ENCODE peak calls at places on chromosomes 3 and 15, in four cellular contexts. P is activated B cell treated with CpG ODN at 0.5 μM for 24 hours, U is HFFc6, Z is neural crest cell. X is an unnamed sample.

GRCh38 chr3:28936154-28936553 is 344.7 kb upstream of the RBMS3 start:
- DNase-seq in Z (no peak), P (no peak), U (no peak), X (no peak)

GRCh38 chr15:51110171-51110570 is 15.5 kb upstream of the TNFAIP8L3 start:
- DNase-seq in P (no peak), Z (no peak), U (no peak), X (no peak)

GRCh38 chr3:11548721-11549131 is 95.0 kb downstream of the VGLL4 start:
- DNase-seq in U (peak; percentile 79), Z (no peak), P (no peak), X (no peak)

GRCh38 chr15:32918481-32919026 is 200.8 kb downstream of the GREM1 start:
- DNase-seq in Z (no peak), U (no peak), P (no peak), X (no peak)

GRCh38 chr3:25365636-25366035 is 62.4 kb upstream of the RARB start:
- DNase-seq in P (no peak), U (no peak), Z (no peak), X (no peak)

GRCh38 chr15:68301300-68301699 is 23.8 kb downstream of the FEM1B start:
- DNase-seq in P (no peak), U (no peak), Z (no peak), X (no peak)

GRCh38 chr3:122230174-122230573 is 46.7 kb downstream of the CASR start:
- DNase-seq in Z (no peak), U (no peak), P (no peak), X (no peak)

GRCh38 chr3:175304437-175304836 is 445.3 kb downstream of the NAALADL2 start:
- DNase-seq in Z (no peak), P (no peak), U (no peak), X (no peak)

GRCh38 chr15:80418892-80419537 is 14.8 kb downstream of the ARNT2 start:
- DNase-seq in Z (peak; percentile 9), P (no peak), U (peak; percentile 31), X (peak; percentile 42)

GRCh38 chr3:158094235-158094916 is 11.8 kb downstream of the SHOX2 start:
- DNase-seq in P (peak; percentile 16), Z (peak; percentile 22), U (no peak), X (no peak)

GRCh38 chr15:85379403-85380131 is 836 bp upstream of the AKAP13 start:
- DNase-seq in U (peak; percentile 36), Z (no peak), P (peak; percentile 31), X (no peak)

GRCh38 chr15:77021803-77022381 is 27.0 kb downstream of the PSTPIP1 start:
- DNase-seq in U (peak; percentile 38), Z (no peak), P (no peak), X (no peak)

GRCh38 chr15:59997070-59997701 is 6.9 kb upstream of the FOXB1 start:
- DNase-seq in U (no peak), Z (no peak), P (peak; percentile 17), X (no peak)

GRCh38 chr15:32706704-32707103 is 11.1 kb upstream of the GREM1 start:
- DNase-seq in Z (no peak), U (peak; percentile 93), P (no peak), X (peak; percentile 49)

GRCh38 chr3:62161306-62161705 is 212.0 kb downstream of the FEZF2 start:
- DNase-seq in P (no peak), U (no peak), Z (no peak), X (no peak)

GRCh38 chr3:126897943-126898342 is 85.0 kb upstream of the PLXNA1 start:
- DNase-seq in Z (no peak), P (no peak), U (no peak), X (no peak)

GRCh38 chr15:68450192-68450591 is 18.2 kb upstream of the ITGA11 start:
- DNase-seq in P (no peak), Z (no peak), U (no peak), X (no peak)

GRCh38 chr3:58036287-58037032 is 28.2 kb downstream of the FLNB start:
- DNase-seq in U (no peak), Z (no peak), P (no peak), X (no peak)

GRCh38 chr15:58777107-58777506 is 6.0 kb downstream of the MINDY2 start:
- DNase-seq in U (no peak), Z (no peak), P (no peak), X (no peak)

GRCh38 chr3:79521221-79521848 is 246.5 kb downstream of the ROBO1 start:
- DNase-seq in P (no peak), U (peak; percentile 20), Z (no peak), X (peak; percentile 13)

GRCh38 chr3:53139833-53140574 is 9.8 kb upstream of the RFT1 start:
- DNase-seq in U (no peak), Z (no peak), P (no peak), X (no peak)

GRCh38 chr3:12155833-12156232 is 2.9 kb downstream of the TIMP4 start:
- DNase-seq in Z (no peak), U (peak; percentile 78), P (no peak), X (peak; percentile 49)

GRCh38 chr3:29280675-29281264 is at the start of gene RBMS3:
- DNase-seq in U (peak; percentile 93), Z (peak; percentile 57), P (no peak), X (peak; percentile 60)

GRCh38 chr15:70328137-70329115 is 230.7 kb upstream of the TLE3 start:
- DNase-seq in P (no peak), Z (no peak), U (peak; percentile 66), X (no peak)

GRCh38 chr3:8658326-8659212 is 14.0 kb upstream of the SSUH2 start:
- DNase-seq in Z (no peak), P (peak; percentile 30), U (no peak), X (peak; percentile 67)

GRCh38 chr3:175338775-175339535 is 479.8 kb downstream of the NAALADL2 start:
- DNase-seq in U (peak; percentile 77), P (no peak), Z (no peak), X (peak; percentile 46)

GRCh38 chr3:118400886-118401285 is 633.8 kb downstream of the IGSF11 start:
- DNase-seq in U (no peak), P (no peak), Z (no peak), X (peak; percentile 15)

GRCh38 chr3:197339841-197340520 is 41.6 kb upstream of the DLG1 start:
- DNase-seq in U (peak; percentile 20), P (no peak), Z (no peak), X (no peak)

GRCh38 chr15:30065025-30065801 is 17.5 kb upstream of the GOLGA8J start:
- DNase-seq in U (peak; percentile 90), P (no peak), Z (no peak), X (peak; percentile 82)

GRCh38 chr3:127848131-127849129 is 26.1 kb upstream of the MGLL start:
- DNase-seq in U (peak; percentile 48), P (no peak), Z (no peak), X (no peak)

GRCh38 chr3:122793568-122794416 is at the start of gene HSPBAP1:
- DNase-seq in P (peak; percentile 91), Z (peak; percentile 86), U (peak; percentile 89), X (peak; percentile 91)

GRCh38 chr3:52483577-52484495 is 11.3 kb upstream of the STAB1 start:
- DNase-seq in P (no peak), Z (no peak), U (peak; percentile 32), X (peak; percentile 55)

GRCh38 chr15:82572986-82573385 is 32.7 kb upstream of the RPS17 start:
- DNase-seq in P (no peak), Z (no peak), U (no peak), X (no peak)

GRCh38 chr3:160815280-160815679 is 59.2 kb downstream of the PPM1L start:
- DNase-seq in Z (no peak), U (no peak), P (no peak), X (no peak)

GRCh38 chr3:95097493-95097892 is 1034.6 kb downstream of the NSUN3 start:
- DNase-seq in P (no peak), U (no peak), Z (no peak), X (no peak)

GRCh38 chr15:88477885-88478284 is 10.4 kb downstream of the MRPS11 start:
- DNase-seq in Z (no peak), U (no peak), P (no peak), X (no peak)

GRCh38 chr15:88477126-88477525 is 9.6 kb downstream of the MRPS11 start:
- DNase-seq in U (no peak), P (no peak), Z (no peak), X (no peak)

GRCh38 chr15:88479169-88479568 is 11.7 kb downstream of the MRPS11 start:
- DNase-seq in P (no peak), Z (no peak), U (no peak), X (no peak)

GRCh38 chr15:88480981-88481380 is 13.5 kb downstream of the MRPS11 start:
- DNase-seq in U (no peak), Z (no peak), P (no peak), X (no peak)

DNA sequence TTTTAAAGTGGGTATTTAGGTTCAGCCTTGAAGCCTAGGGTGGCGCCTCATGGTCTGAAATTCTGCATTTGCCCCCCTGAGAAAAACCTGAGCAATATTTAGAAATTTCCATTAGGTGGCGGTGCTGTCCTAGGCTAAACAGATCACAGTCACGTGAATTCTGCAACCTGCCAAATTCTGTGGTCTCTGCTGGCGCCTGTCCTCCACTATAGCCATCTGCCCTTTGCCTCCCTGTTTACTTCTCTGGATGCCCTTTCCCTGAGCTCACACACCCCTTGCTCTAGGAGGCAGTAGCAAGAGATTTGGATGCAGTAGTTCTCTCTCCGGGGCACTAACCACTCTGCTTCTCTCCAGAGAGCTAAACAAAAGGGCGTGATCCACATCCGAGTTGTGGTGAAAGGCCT is 9.1 kb downstream of the MRPS11 start:
- DNase-seq in U (peak; percentile 49), Z (peak; percentile 18), P (no peak), X (peak; percentile 58)
- TF ChIP-seq CTCF in U (peak; percentile 83), Z (peak; percentile 75), P (no peak), X (peak; percentile 62)

GRCh38 chr3:184526158-184526483 is 35.5 kb upstream of the EPHB3 start:
- DNase-seq in P (no peak), Z (no peak), U (no peak), X (no peak)
- TF ChIP-seq CTCF in P (no peak), Z (peak; percentile 47), U (no peak), X (no peak)

GRCh38 chr3:187739125-187739560 is 6.1 kb downstream of the BCL6 start:
- DNase-seq in U (no peak), Z (no peak), P (peak; percentile 33), X (peak; percentile 38)

GRCh38 chr3:187736418-187736871 is 8.8 kb downstream of the BCL6 start:
- DNase-seq in Z (no peak), U (no peak), P (no peak), X (no peak)

GRCh38 chr3:187738089-187738399 is 7.2 kb downstream of the BCL6 start:
- DNase-seq in P (no peak), Z (no peak), U (no peak), X (no peak)

GRCh38 chr3:187738400-187739124 is 6.7 kb downstream of the BCL6 start:
- DNase-seq in Z (peak; percentile 73), P (peak; percentile 41), U (peak; percentile 83), X (peak; percentile 92)

DNA sequence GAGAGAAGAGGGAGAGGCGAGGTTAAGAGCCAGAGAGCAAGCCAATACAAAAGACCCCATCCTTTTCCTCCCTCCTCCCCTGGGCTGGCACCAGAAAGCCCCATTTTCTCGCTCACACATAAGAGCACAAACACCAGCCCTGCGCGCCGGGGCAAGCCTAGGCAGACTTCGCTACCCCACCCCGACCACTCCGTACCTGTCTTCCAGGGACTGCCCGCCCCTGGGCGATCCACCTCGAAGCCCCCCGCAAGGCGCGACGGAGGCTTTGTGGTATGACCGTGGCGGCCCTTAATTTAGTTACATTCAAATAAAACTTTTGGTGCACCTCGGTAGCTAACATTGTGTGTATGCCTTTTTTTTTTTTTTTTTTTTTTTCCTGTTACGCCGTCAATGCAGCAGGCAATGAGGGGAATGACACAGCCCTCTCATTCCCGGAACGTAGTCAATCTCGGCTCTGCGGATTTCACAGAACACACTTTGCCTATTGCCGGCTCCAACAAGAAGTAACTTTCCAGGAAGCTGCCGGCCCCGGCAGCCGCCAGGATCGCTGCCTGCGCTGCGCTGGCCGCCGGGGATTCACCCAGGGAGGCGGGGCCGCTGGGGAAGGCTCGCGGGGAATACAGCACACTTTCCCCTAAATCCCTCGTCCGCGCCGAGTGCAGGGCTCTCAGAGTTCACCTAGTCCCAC is 7.7 kb downstream of the BCL6 start:
- DNase-seq in U (peak; percentile 65), Z (peak; percentile 47), P (peak; percentile 53), X (peak; percentile 68)
- TF ChIP-seq CTCF in U (peak; percentile 17), Z (no peak), P (no peak), X (no peak)

GRCh38 chr15:49875392-49875791 is 243.6 kb downstream of the ATP8B4 start:
- DNase-seq in U (no peak), P (no peak), Z (no peak), X (no peak)
- TF ChIP-seq CTCF in U (peak; percentile 29), P (no peak), Z (peak; percentile 39), X (no peak)

X was measured in RWPE1.